ENCODE peak calls at places on chromosomes 2 and 18, in four cellular contexts. L, A, Y and V are unnamed samples.

GRCh38 chr18:74497778-74498177 is 1.6 kb downstream of the CNDP2 start:
- DNase-seq in L (no peak), A (no peak), Y (no peak), V (peak)

GRCh38 chr2:125004091-125004800 is 979.2 kb downstream of the CNTNAP5 start:
- DNase-seq in L (no peak), A (no peak), Y (no peak), V (no peak)

GRCh38 chr2:110747522-110748488 is 15.4 kb downstream of the ACOXL start:
- DNase-seq in L (no peak), A (no peak), Y (no peak), V (no peak)

GRCh38 chr2:203327582-203327917 is 644 bp upstream of the ABI2 start:
- DNase-seq in L (no peak), A (peak), Y (no peak), V (peak)

GRCh38 chr18:62925031-62925688 is 209.8 kb downstream of the PHLPP1 start:
- DNase-seq in L (no peak), A (no peak), Y (no peak), V (no peak)

GRCh38 chr18:74902170-74902465 is 304.4 kb downstream of the ZNF407 start:
- DNase-seq in L (no peak), A (no peak), Y (no peak), V (no peak)

GRCh38 chr2:20356042-20356441 is 5.4 kb upstream of the PUM2 start:
- DNase-seq in L (no peak), A (no peak), Y (no peak), V (peak)

GRCh38 chr18:5941869-5942268 is 46.5 kb upstream of the TMEM200C start:
- DNase-seq in L (no peak), A (no peak), Y (no peak), V (no peak)

GRCh38 chr2:30503692-30504076 is 56.6 kb downstream of the LCLAT1 start:
- DNase-seq in L (no peak), A (no peak), Y (no peak), V (no peak)

GRCh38 chr2:21486445-21486844 is 362.7 kb downstream of the TDRD15 start:
- DNase-seq in L (no peak), A (no peak), Y (no peak), V (no peak)

GRCh38 chr2:12948963-12949353 is 232.2 kb downstream of the TRIB2 start:
- DNase-seq in L (no peak), A (no peak), Y (no peak), V (no peak)

GRCh38 chr2:88669371-88670214 is 21.9 kb upstream of the RPIA start:
- DNase-seq in L (peak), A (peak), Y (peak), V (peak)

GRCh38 chr2:206693399-206694137 is 24.6 kb downstream of the DYTN start:
- DNase-seq in L (peak), A (peak), Y (peak), V (peak)

GRCh38 chr2:160394153-160394552 is 99.5 kb downstream of the RBMS1 start:
- DNase-seq in L (no peak), A (no peak), Y (no peak), V (peak)

GRCh38 chr18:37987901-37988300 is 422.3 kb upstream of the CELF4 start:
- DNase-seq in L (no peak), A (no peak), Y (no peak), V (no peak)

GRCh38 chr18:37985126-37985525 is 419.5 kb upstream of the CELF4 start:
- DNase-seq in L (no peak), A (no peak), Y (no peak), V (no peak)

GRCh38 chr18:37986665-37987064 is 421.1 kb upstream of the CELF4 start:
- DNase-seq in L (no peak), A (no peak), Y (no peak), V (no peak)
- TF ChIP-seq CTCF in L (no peak), A (no peak), Y (no peak), V (no peak)

GRCh38 chr2:188047760-188048159 is 243.9 kb upstream of the GULP1 start:
- DNase-seq in L (no peak), A (no peak), Y (no peak), V (no peak)

GRCh38 chr2:188039307-188039706 is 252.4 kb upstream of the GULP1 start:
- DNase-seq in L (no peak), A (no peak), Y (no peak), V (no peak)

GRCh38 chr2:188046437-188046836 is 245.2 kb upstream of the GULP1 start:
- DNase-seq in L (no peak), A (no peak), Y (peak), V (no peak)

GRCh38 chr2:188042412-188042811 is 249.3 kb upstream of the GULP1 start:
- DNase-seq in L (no peak), A (no peak), Y (peak), V (no peak)
- TF ChIP-seq MYC in L (no peak), A (no peak), Y (no peak), V (no peak)

DNA sequence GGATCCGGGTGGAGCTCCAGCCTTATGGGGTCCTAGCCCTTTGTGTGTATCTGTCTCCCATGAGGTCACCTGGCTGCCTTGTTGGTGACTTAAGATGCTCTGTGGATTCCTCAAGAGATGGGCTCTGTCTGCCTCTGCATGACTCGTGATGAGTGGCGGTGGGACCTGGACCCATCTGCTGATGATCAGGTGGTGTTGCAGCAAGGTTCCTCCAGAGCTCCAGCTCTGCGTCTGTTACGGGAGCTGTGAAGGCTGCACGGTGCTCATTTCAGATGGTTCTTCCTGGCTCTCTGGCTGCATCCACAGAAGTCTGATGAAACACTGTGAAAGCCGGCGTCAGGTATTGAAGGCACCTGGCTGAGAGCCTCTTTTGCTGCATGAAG is 2.4 kb downstream of the AGAP1 start:
- DNase-seq in L (no peak), A (no peak), Y (no peak), V (no peak)
- H3K4me3 ChIP-seq in L (peak), A (no peak), Y (no peak), V (no peak)

GRCh38 chr2:85356186-85356585 is 1.6 kb downstream of the ELMOD3 start:
- DNase-seq in L (no peak), A (no peak), Y (no peak), V (no peak)

GRCh38 chr2:85353876-85354285 is 447 bp downstream of the RETSAT start:
- DNase-seq in L (peak), A (peak), Y (peak), V (peak)

GRCh38 chr2:85355521-85355920 is 952 bp downstream of the ELMOD3 start:
- DNase-seq in L (no peak), A (no peak), Y (no peak), V (no peak)

GRCh38 chr2:85355073-85355410 is 473 bp downstream of the ELMOD3 start:
- DNase-seq in L (no peak), A (no peak), Y (no peak), V (no peak)

DNA sequence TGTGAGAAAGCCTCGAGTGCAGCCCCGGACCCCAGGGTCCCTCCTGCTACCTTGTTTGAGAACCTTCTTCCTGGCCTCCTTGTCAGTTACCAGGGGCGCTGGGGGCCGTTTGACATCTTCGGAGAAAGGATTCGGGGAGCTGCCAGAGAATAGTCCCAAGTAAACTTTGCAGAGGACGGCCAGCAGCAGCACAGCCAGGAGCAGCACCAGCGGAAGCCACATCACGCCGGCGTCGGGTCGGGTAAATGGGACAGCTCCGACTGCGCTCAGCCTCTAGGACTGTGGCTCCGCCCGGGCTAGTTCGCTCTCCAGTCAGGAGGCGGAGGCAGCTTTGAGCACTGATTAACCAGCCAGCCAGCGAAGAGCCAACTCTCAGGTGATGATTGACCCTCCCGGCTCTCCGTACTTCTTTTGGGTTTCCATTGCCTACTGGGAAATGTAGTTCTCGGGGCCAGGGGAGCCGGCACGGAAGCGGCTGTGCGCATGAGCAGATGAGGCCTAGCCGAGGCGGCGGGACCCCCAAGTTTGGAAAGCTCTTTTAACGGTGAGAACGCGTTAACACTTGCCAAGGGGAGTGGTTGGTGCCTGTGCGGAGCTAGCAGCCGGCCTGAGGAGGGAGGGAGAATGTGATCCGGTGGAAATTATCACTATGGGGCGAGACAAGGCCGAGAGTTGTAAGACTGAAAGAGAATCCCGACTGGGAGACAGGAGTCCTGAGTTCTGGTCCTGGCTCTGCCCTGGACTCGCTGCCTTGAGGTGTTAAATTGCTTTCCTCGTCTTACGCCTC is at the start of the genes ELMOD3 and RETSAT:
- DNase-seq in L (peak), A (peak), Y (peak), V (peak)
- TF ChIP-seq CTCF in L (peak), A (no peak), Y (no peak), V (no peak)

GRCh38 chr2:51620830-51621229 is 588.9 kb upstream of the NRXN1 start:
- DNase-seq in L (no peak), A (no peak), Y (peak), V (no peak)

GRCh38 chr2:51628953-51629352 is 597.0 kb upstream of the NRXN1 start:
- DNase-seq in L (no peak), A (no peak), Y (no peak), V (no peak)

GRCh38 chr2:51624995-51625394 is 593.1 kb upstream of the NRXN1 start:
- DNase-seq in L (no peak), A (no peak), Y (peak), V (no peak)
- TF ChIP-seq MYC in L (no peak), A (no peak), Y (no peak), V (no peak)

GRCh38 chr2:133673570-133673969 is 105.3 kb upstream of the NCKAP5 start:
- DNase-seq in L (no peak), A (no peak), Y (no peak), V (no peak)

GRCh38 chr2:133674433-133675331 is 106.4 kb upstream of the NCKAP5 start:
- DNase-seq in L (peak), A (no peak), Y (peak), V (no peak)

GRCh38 chr2:133680399-133681044 is 112.3 kb upstream of the NCKAP5 start:
- DNase-seq in L (no peak), A (no peak), Y (no peak), V (no peak)

GRCh38 chr2:133674066-133674432 is 105.8 kb upstream of the NCKAP5 start:
- DNase-seq in L (no peak), A (no peak), Y (no peak), V (no peak)

DNA sequence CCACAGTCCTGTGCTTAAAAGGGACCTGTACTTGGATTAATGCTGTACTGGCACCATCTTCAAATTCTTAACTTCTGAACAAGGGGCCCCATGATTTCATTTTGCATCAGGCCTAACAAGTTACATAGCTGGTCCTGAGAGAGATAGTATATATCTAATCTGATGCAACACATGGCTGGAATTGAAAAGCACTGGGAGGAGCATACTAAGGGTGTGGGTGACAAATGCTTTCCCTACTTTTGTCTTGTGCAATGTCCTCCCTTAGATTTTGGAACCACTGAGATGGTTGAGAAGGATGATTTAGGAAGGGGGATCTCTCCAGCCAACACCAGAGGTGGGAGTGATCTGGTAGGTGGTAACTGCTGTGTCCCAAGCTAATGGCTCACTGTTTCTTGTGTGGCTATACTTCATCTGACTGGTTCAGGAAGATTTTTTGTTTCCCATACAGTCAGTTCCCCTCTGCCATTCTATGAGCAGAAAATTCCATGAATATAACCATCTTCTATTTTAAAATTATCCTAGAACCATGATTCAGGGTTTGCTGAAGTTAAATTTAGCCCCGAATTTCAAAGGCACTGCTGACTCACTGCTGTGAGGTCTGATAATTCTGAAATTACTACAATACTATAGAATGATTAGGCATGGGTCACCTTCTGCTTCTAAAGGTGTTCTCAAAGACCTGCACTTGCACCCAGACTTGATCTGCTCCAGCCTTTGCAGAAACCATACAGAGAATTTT is 108.3 kb upstream of the NCKAP5 start:
- DNase-seq in L (no peak), A (no peak), Y (no peak), V (no peak)
- H3K4me3 ChIP-seq in L (no peak), A (no peak), Y (no peak), V (no peak)

DNA sequence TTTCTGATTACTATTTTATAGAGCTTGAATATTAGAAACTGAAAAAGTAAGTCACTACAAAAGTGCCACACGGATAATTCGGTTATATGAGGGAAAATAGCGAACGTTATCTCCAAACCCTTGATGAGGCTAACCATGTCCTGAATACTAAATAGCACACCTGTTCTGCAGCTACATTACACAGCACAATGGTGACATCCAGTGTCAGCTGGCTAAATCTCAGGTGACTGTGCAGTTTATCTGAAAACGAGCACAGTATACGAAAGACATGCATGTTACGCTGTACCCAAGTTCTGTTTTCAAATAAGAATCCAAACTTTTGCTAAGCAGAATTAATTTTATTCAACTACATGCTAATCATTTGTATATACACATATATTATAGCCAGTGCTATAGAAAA is 9.0 kb downstream of the CCDC68 start:
- DNase-seq in L (peak), A (no peak), Y (no peak), V (no peak)
- TF ChIP-seq CTCF in L (peak), A (peak), Y (no peak), V (no peak)

GRCh38 chr2:215572341-215572848 is 136.5 kb upstream of the FN1 start:
- DNase-seq in L (peak), A (no peak), Y (peak), V (no peak)

GRCh38 chr2:215571693-215572092 is 135.8 kb upstream of the FN1 start:
- DNase-seq in L (no peak), A (no peak), Y (peak), V (no peak)

GRCh38 chr2:215573495-215573894 is 137.6 kb upstream of the FN1 start:
- DNase-seq in L (no peak), A (no peak), Y (no peak), V (no peak)

GRCh38 chr2:215579809-215580208 is 143.9 kb upstream of the FN1 start:
- DNase-seq in L (peak), A (no peak), Y (no peak), V (peak)

GRCh38 chr2:215577356-215577755 is 141.5 kb upstream of the FN1 start:
- DNase-seq in L (no peak), A (no peak), Y (peak), V (no peak)
- TF ChIP-seq MYC in L (no peak), A (no peak), Y (no peak), V (no peak)